ENCODE peak calls at places on chromosomes 2 and 18, in four cellular contexts. One of them, this sample, is unnamed.

GRCh38 chr2:217996345-217996744 is 6.5 kb downstream of the TNS1 start:
- DNase-seq in stomach: no peak
- DNase-seq in psoas muscle: peak
- DNase-seq in GM10248: no peak
- DNase-seq in this sample: no peak

GRCh38 chr2:112709703-112710102 is 11.1 kb upstream of the NT5DC4 start:
- DNase-seq in GM10248: no peak
- DNase-seq in psoas muscle: no peak
- DNase-seq in stomach: no peak
- DNase-seq in this sample: no peak

GRCh38 chr2:12051831-12052230 is 305.4 kb downstream of the LPIN1 start:
- DNase-seq in stomach: no peak
- DNase-seq in GM10248: no peak
- DNase-seq in psoas muscle: no peak
- DNase-seq in this sample: no peak

GRCh38 chr2:74524005-74524404 is 2.0 kb downstream of the DQX1 start:
- DNase-seq in psoas muscle: no peak
- DNase-seq in GM10248: no peak
- DNase-seq in stomach: no peak
- DNase-seq in this sample: no peak

GRCh38 chr2:63424329-63425078 is 163.8 kb downstream of the WDPCP start:
- DNase-seq in GM10248: peak
- DNase-seq in psoas muscle: peak
- DNase-seq in stomach: no peak
- DNase-seq in this sample: peak

GRCh38 chr2:3208179-3208578 is 169.4 kb downstream of the EIPR1 start:
- DNase-seq in stomach: no peak
- DNase-seq in GM10248: peak
- DNase-seq in psoas muscle: no peak
- DNase-seq in this sample: peak

GRCh38 chr2:9773905-9774239 is 69.4 kb upstream of the TAF1B start:
- DNase-seq in GM10248: no peak
- DNase-seq in stomach: no peak
- DNase-seq in psoas muscle: no peak
- DNase-seq in this sample: no peak

GRCh38 chr2:133919285-133919684 is 334.6 kb upstream of the MGAT5 start:
- DNase-seq in GM10248: no peak
- DNase-seq in psoas muscle: no peak
- DNase-seq in stomach: no peak
- DNase-seq in this sample: no peak

GRCh38 chr2:176675557-176676256 is 406.5 kb downstream of the MTX2 start:
- DNase-seq in stomach: no peak
- DNase-seq in psoas muscle: no peak
- DNase-seq in GM10248: no peak
- DNase-seq in this sample: no peak

GRCh38 chr2:70523996-70524965 is 29.3 kb downstream of the TGFA start:
- DNase-seq in psoas muscle: no peak
- DNase-seq in stomach: peak
- DNase-seq in GM10248: no peak
- DNase-seq in this sample: no peak

GRCh38 chr18:9743200-9744016 is 35.3 kb downstream of the RAB31 start:
- DNase-seq in stomach: peak
- DNase-seq in psoas muscle: peak
- DNase-seq in GM10248: no peak
- DNase-seq in this sample: no peak

GRCh38 chr18:8994603-8995002 is 107.9 kb upstream of the NDUFV2 start:
- DNase-seq in psoas muscle: no peak
- DNase-seq in stomach: no peak
- DNase-seq in GM10248: no peak
- DNase-seq in this sample: no peak

GRCh38 chr18:49432602-49433001 is 27.8 kb downstream of the DYM start:
- DNase-seq in GM10248: no peak
- DNase-seq in psoas muscle: no peak
- DNase-seq in stomach: no peak
- DNase-seq in this sample: no peak

GRCh38 chr18:62418258-62418657 is 93.1 kb downstream of the TNFRSF11A start:
- DNase-seq in stomach: no peak
- DNase-seq in psoas muscle: no peak
- DNase-seq in GM10248: no peak
- DNase-seq in this sample: no peak

GRCh38 chr18:32244863-32245262 is 55.0 kb downstream of the MEP1B start:
- DNase-seq in psoas muscle: no peak
- DNase-seq in stomach: no peak
- DNase-seq in GM10248: no peak
- DNase-seq in this sample: no peak

GRCh38 chr2:174076040-174076439 is 110.9 kb upstream of the SP3 start:
- DNase-seq in psoas muscle: no peak
- DNase-seq in stomach: no peak
- DNase-seq in GM10248: no peak
- DNase-seq in this sample: no peak

GRCh38 chr2:42200534-42201227 is 31.5 kb downstream of the EML4 start:
- DNase-seq in stomach: no peak
- DNase-seq in GM10248: no peak
- DNase-seq in psoas muscle: no peak
- DNase-seq in this sample: no peak

GRCh38 chr2:190503088-190503487 is 31.4 kb downstream of the NEMP2 start:
- DNase-seq in psoas muscle: no peak
- DNase-seq in stomach: no peak
- DNase-seq in GM10248: no peak
- DNase-seq in this sample: no peak

GRCh38 chr2:134700730-134701129 is 18.1 kb downstream of the TMEM163 start:
- DNase-seq in stomach: no peak
- DNase-seq in psoas muscle: no peak
- DNase-seq in GM10248: no peak
- DNase-seq in this sample: no peak

GRCh38 chr2:96772903-96773675 is 12.4 kb downstream of the CNNM4 start:
- DNase-seq in stomach: no peak
- DNase-seq in GM10248: peak
- DNase-seq in psoas muscle: no peak
- DNase-seq in this sample: peak

GRCh38 chr2:208556954-208557601 is 150.5 kb downstream of the PTH2R start:
- DNase-seq in GM10248: no peak
- DNase-seq in stomach: no peak
- DNase-seq in psoas muscle: no peak
- DNase-seq in this sample: no peak

GRCh38 chr2:11406492-11407381 is 59.2 kb downstream of the E2F6 start:
- DNase-seq in psoas muscle: peak
- DNase-seq in GM10248: no peak
- DNase-seq in stomach: no peak
- DNase-seq in this sample: no peak

GRCh38 chr2:231717281-231718180 is 9.2 kb downstream of the PTMA start:
- DNase-seq in psoas muscle: peak
- DNase-seq in GM10248: peak
- DNase-seq in stomach: no peak
- DNase-seq in this sample: peak

GRCh38 chr18:7926526-7926925 is 359.4 kb downstream of the PTPRM start:
- DNase-seq in psoas muscle: no peak
- DNase-seq in stomach: peak
- DNase-seq in GM10248: no peak
- DNase-seq in this sample: no peak
- TF ChIP-seq CTCF in psoas muscle: peak
- TF ChIP-seq CTCF in stomach: peak
- TF ChIP-seq CTCF in GM10248: no peak
- TF ChIP-seq CTCF in this sample: no peak

GRCh38 chr2:129585760-129586159 is 393.7 kb upstream of the RAB6C start:
- DNase-seq in psoas muscle: no peak
- DNase-seq in GM10248: no peak
- DNase-seq in stomach: no peak
- DNase-seq in this sample: no peak

GRCh38 chr2:129587426-129588064 is 391.9 kb upstream of the RAB6C start:
- DNase-seq in stomach: no peak
- DNase-seq in GM10248: no peak
- DNase-seq in psoas muscle: no peak
- DNase-seq in this sample: no peak
- TF ChIP-seq CTCF in stomach: no peak
- TF ChIP-seq CTCF in GM10248: no peak
- TF ChIP-seq CTCF in psoas muscle: peak
- TF ChIP-seq CTCF in this sample: no peak

DNA sequence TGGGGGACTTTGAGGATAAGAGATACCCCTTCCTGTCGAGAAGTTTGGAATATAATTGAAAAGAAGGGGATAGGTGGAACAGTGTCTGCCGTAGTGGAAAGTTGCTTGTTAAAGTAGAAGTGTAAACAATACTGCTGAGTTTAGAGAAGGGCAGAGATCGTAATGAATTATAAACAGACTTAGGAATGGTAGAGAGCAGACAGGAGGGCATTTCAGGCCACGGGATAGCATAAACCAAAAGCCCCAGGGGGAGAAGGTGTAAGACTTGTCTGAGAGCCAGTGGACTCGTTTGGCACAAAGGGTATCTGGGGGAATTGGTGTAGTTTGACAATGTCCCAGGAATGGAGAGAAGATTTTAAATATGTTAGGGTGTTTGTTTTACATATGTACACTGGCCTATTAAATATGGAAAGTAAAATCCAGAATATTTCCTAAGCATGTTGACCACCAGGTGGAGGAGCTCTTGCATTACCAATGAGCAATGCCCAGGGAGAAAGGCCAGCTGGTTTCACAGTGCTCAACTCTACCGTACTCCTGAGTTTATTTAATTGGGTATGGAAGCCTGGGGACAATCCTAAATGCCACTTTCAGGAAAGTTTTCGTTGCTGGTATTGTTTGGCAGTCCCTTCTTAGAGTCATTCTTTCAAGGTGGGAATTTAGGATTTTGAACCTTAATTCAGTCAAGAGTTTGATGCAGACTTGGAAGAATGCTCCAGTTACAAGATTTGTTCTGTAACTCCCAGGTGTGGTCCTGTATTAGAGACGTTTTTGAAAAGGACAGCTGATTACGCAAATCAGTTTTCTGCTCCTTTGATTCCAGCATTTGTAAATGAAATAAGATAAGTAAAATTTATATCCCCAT is 7.5 kb downstream of the COPS8 start:
- DNase-seq in GM10248: no peak
- DNase-seq in stomach: no peak
- DNase-seq in psoas muscle: peak
- DNase-seq in this sample: no peak
- TF ChIP-seq CTCF in GM10248: no peak
- TF ChIP-seq CTCF in stomach: peak
- TF ChIP-seq CTCF in psoas muscle: peak
- TF ChIP-seq CTCF in this sample: no peak

GRCh38 chr18:5276947-5277346 is 18.6 kb downstream of the ZBTB14 start:
- DNase-seq in stomach: no peak
- DNase-seq in psoas muscle: no peak
- DNase-seq in GM10248: no peak
- DNase-seq in this sample: no peak

GRCh38 chr18:5275872-5276271 is 19.7 kb downstream of the ZBTB14 start:
- DNase-seq in psoas muscle: no peak
- DNase-seq in stomach: no peak
- DNase-seq in GM10248: no peak
- DNase-seq in this sample: no peak
- TF ChIP-seq CTCF in psoas muscle: no peak
- TF ChIP-seq CTCF in stomach: no peak
- TF ChIP-seq CTCF in GM10248: no peak
- TF ChIP-seq CTCF in this sample: no peak

GRCh38 chr2:148643421-148643820 is 1.1 kb upstream of the EPC2 start:
- DNase-seq in stomach: no peak
- DNase-seq in GM10248: peak
- DNase-seq in psoas muscle: no peak
- DNase-seq in this sample: peak

GRCh38 chr2:148644885-148645134 is 259 bp downstream of the EPC2 start:
- DNase-seq in stomach: no peak
- DNase-seq in psoas muscle: no peak
- DNase-seq in GM10248: no peak
- DNase-seq in this sample: no peak

GRCh38 chr2:148645925-148646559 is 1.5 kb downstream of the EPC2 start:
- DNase-seq in GM10248: peak
- DNase-seq in psoas muscle: no peak
- DNase-seq in stomach: peak
- DNase-seq in this sample: peak

GRCh38 chr2:148643998-148644884 is at the start of gene EPC2:
- DNase-seq in stomach: peak
- DNase-seq in GM10248: peak
- DNase-seq in psoas muscle: peak
- DNase-seq in this sample: peak

GRCh38 chr2:148645135-148645924 is 779 bp downstream of the EPC2 start:
- DNase-seq in GM10248: peak
- DNase-seq in psoas muscle: peak
- DNase-seq in stomach: peak
- DNase-seq in this sample: peak
- TF ChIP-seq CTCF in GM10248: peak
- TF ChIP-seq CTCF in psoas muscle: peak
- TF ChIP-seq CTCF in stomach: peak
- TF ChIP-seq CTCF in this sample: peak

DNA sequence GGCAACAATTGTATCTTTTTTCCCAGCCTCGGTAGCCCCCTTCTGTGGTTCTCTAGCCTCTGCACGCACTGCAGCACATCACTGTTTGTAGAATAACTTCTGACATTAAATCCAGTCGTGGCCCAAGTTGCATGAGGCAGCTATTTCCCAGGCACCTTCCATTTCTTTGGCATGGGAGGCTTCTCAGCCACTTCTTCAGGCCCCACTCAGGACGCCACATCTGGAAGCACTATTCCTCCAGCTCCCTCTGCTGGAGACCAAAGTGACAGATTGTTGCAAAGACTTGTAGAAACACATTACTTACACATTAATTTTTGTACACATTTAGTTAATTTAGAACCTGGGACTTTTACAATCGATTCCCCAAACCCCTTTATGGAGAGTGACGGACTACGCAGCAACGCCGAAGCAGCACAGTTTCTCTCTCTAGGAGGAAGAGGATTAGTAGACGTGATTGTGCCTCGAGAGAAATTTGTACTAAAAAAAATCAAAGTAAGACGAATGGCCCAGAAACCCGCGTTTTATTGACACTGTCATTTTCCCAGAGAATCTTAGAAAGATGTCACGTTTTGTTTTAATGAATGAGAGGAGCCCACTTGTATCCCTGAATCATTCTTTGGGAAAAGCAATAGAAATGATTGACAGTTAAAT is 57.8 kb upstream of the RGPD5 start:
- DNase-seq in stomach: peak
- DNase-seq in psoas muscle: no peak
- DNase-seq in GM10248: peak
- DNase-seq in this sample: peak
- TF ChIP-seq CTCF in stomach: peak
- TF ChIP-seq CTCF in psoas muscle: peak
- TF ChIP-seq CTCF in GM10248: peak
- TF ChIP-seq CTCF in this sample: peak